ENCODE peak calls at places on chromosomes 12 and 14, in nine cellular contexts. L, W, B, K, M, Y, S, I and T are unnamed samples.

GRCh38 chr14:53692451-53693330 is 263.9 kb downstream of the BMP4 start:
- DNase-seq in L (no peak), W (no peak), B (no peak), K (no peak), M (no peak), Y (no peak), S (no peak), I (no peak), T (no peak)

GRCh38 chr14:105167303-105168092 is 1.1 kb downstream of the JAG2 start:
- DNase-seq in L (no peak), W (peak), B (no peak), K (no peak), M (no peak), Y (peak), S (no peak), I (no peak), T (peak)

GRCh38 chr14:52949711-52950409 is 990 bp downstream of the FERMT2 start:
- DNase-seq in L (no peak), W (no peak), B (peak), K (no peak), M (peak), Y (no peak), S (peak), I (peak), T (peak)

GRCh38 chr12:91098942-91099341 is 12.4 kb downstream of the LUM start:
- DNase-seq in L (peak), W (no peak), B (no peak), K (no peak), M (peak), Y (no peak), S (peak), I (peak), T (no peak)

GRCh38 chr14:104295681-104296387 is 157.4 kb downstream of the KIF26A start:
- DNase-seq in L (no peak), W (no peak), B (no peak), K (no peak), M (no peak), Y (no peak), S (no peak), I (no peak), T (peak)

GRCh38 chr12:40164034-40164433 is 58.2 kb upstream of the SLC2A13 start:
- DNase-seq in L (no peak), W (no peak), B (no peak), K (peak), M (no peak), Y (no peak), S (no peak), I (no peak), T (no peak)

GRCh38 chr12:27524839-27525238 is 833 bp downstream of the PPFIBP1 start:
- DNase-seq in L (no peak), W (peak), B (no peak), K (peak), M (peak), Y (no peak), S (no peak), I (no peak), T (no peak)

GRCh38 chr12:7678744-7679143 is 13.0 kb upstream of the APOBEC1 start:
- DNase-seq in L (no peak), W (no peak), B (no peak), K (peak), M (no peak), Y (no peak), S (no peak), I (no peak), T (no peak)

GRCh38 chr12:13171921-13172859 is 24.3 kb upstream of the EMP1 start:
- DNase-seq in L (no peak), W (peak), B (no peak), K (peak), M (no peak), Y (no peak), S (no peak), I (peak), T (peak)

GRCh38 chr12:105945935-105946334 is 192.8 kb downstream of the NUAK1 start:
- DNase-seq in L (no peak), W (no peak), B (no peak), K (no peak), M (no peak), Y (no peak), S (no peak), I (no peak), T (no peak)

GRCh38 chr12:81712536-81712935 is 46.6 kb downstream of the PPFIA2 start:
- DNase-seq in L (no peak), W (no peak), B (no peak), K (no peak), M (no peak), Y (no peak), S (no peak), I (no peak), T (no peak)

GRCh38 chr12:44812062-44812461 is 64.1 kb downstream of the NELL2 start:
- DNase-seq in L (no peak), W (no peak), B (no peak), K (peak), M (no peak), Y (no peak), S (no peak), I (no peak), T (no peak)

GRCh38 chr14:52852810-52853521 is 61.6 kb upstream of the GNPNAT1 start:
- DNase-seq in L (no peak), W (no peak), B (no peak), K (no peak), M (no peak), Y (no peak), S (no peak), I (no peak), T (no peak)

GRCh38 chr14:23406725-23407355 is 1.2 kb downstream of the MYH6 start:
- DNase-seq in L (no peak), W (no peak), B (no peak), K (no peak), M (no peak), Y (no peak), S (no peak), I (no peak), T (no peak)

GRCh38 chr14:51145246-51145645 is 50.3 kb upstream of the TRIM9 start:
- DNase-seq in L (no peak), W (no peak), B (no peak), K (no peak), M (no peak), Y (no peak), S (no peak), I (no peak), T (no peak)

GRCh38 chr14:66508846-66509621 is 1.1 kb downstream of the GPHN start:
- DNase-seq in L (peak), W (peak), B (peak), K (peak), M (peak), Y (peak), S (peak), I (peak), T (peak)

GRCh38 chr12:5487971-5488955 is 56.4 kb downstream of the NTF3 start:
- DNase-seq in L (no peak), W (no peak), B (no peak), K (no peak), M (no peak), Y (no peak), S (no peak), I (no peak), T (no peak)

GRCh38 chr14:54219281-54220121 is 177.3 kb upstream of the CDKN3 start:
- DNase-seq in L (no peak), W (no peak), B (no peak), K (no peak), M (no peak), Y (no peak), S (no peak), I (no peak), T (no peak)

GRCh38 chr12:26271889-26272492 is 76.6 kb downstream of the SSPN start:
- DNase-seq in L (peak), W (peak), B (peak), K (no peak), M (peak), Y (no peak), S (peak), I (peak), T (peak)

GRCh38 chr12:101047652-101048051 is 162.4 kb downstream of the SLC5A8 start:
- DNase-seq in L (no peak), W (no peak), B (no peak), K (no peak), M (no peak), Y (no peak), S (no peak), I (no peak), T (no peak)

GRCh38 chr12:69348162-69348938 is at the start of gene LYZ:
- DNase-seq in L (no peak), W (peak), B (no peak), K (peak), M (no peak), Y (peak), S (peak), I (no peak), T (no peak)

GRCh38 chr14:67577909-67578749 is 21.9 kb downstream of the PIGH start:
- DNase-seq in L (no peak), W (no peak), B (no peak), K (no peak), M (no peak), Y (no peak), S (no peak), I (no peak), T (no peak)

GRCh38 chr12:26264215-26264838 is 69.0 kb downstream of the SSPN start:
- DNase-seq in L (no peak), W (no peak), B (no peak), K (peak), M (no peak), Y (no peak), S (no peak), I (no peak), T (no peak)

GRCh38 chr12:22083167-22083566 is 37.1 kb downstream of the CMAS start:
- DNase-seq in L (no peak), W (no peak), B (no peak), K (peak), M (no peak), Y (peak), S (peak), I (no peak), T (no peak)

GRCh38 chr12:121534495-121535148 is 46.2 kb downstream of the KDM2B start:
- DNase-seq in L (no peak), W (no peak), B (no peak), K (no peak), M (no peak), Y (no peak), S (no peak), I (no peak), T (no peak)

GRCh38 chr14:24838945-24839616 is 205.1 kb upstream of the GZMB start:
- DNase-seq in L (no peak), W (peak), B (peak), K (no peak), M (peak), Y (no peak), S (no peak), I (no peak), T (no peak)

GRCh38 chr14:59349154-59349772 is 115.9 kb downstream of the GPR135 start:
- DNase-seq in L (no peak), W (no peak), B (no peak), K (no peak), M (no peak), Y (no peak), S (no peak), I (no peak), T (no peak)

GRCh38 chr12:93921511-93921910 is 226.9 kb upstream of the PLXNC1 start:
- DNase-seq in L (no peak), W (no peak), B (no peak), K (no peak), M (no peak), Y (no peak), S (no peak), I (no peak), T (no peak)

GRCh38 chr14:96575233-96575632 is 73.1 kb downstream of the PAPOLA start:
- DNase-seq in L (no peak), W (no peak), B (no peak), K (no peak), M (no peak), Y (no peak), S (no peak), I (no peak), T (no peak)

GRCh38 chr12:75705749-75706719 is 194.6 kb upstream of the KRR1 start:
- DNase-seq in L (peak), W (no peak), B (peak), K (no peak), M (peak), Y (peak), S (no peak), I (peak), T (peak)

GRCh38 chr14:20667957-20668356 is 16.4 kb upstream of the RNASE4 start:
- DNase-seq in L (no peak), W (no peak), B (no peak), K (no peak), M (no peak), Y (no peak), S (no peak), I (no peak), T (no peak)

GRCh38 chr12:21328578-21328977 is 6.1 kb downstream of the SLCO1A2 start:
- DNase-seq in L (no peak), W (no peak), B (no peak), K (no peak), M (no peak), Y (no peak), S (no peak), I (no peak), T (no peak)

GRCh38 chr12:83016226-83016835 is 329.6 kb downstream of the TMTC2 start:
- DNase-seq in L (peak), W (no peak), B (peak), K (peak), M (peak), Y (peak), S (no peak), I (peak), T (peak)

GRCh38 chr12:56126732-56127239 is 1.3 kb upstream of the ESYT1 start:
- DNase-seq in L (no peak), W (no peak), B (no peak), K (peak), M (no peak), Y (no peak), S (no peak), I (no peak), T (no peak)

GRCh38 chr12:56129210-56129691 is 1.2 kb downstream of the ESYT1 start:
- DNase-seq in L (peak), W (peak), B (peak), K (peak), M (peak), Y (peak), S (peak), I (no peak), T (peak)

GRCh38 chr12:56128669-56129209 is 672 bp downstream of the ESYT1 start:
- DNase-seq in L (no peak), W (peak), B (peak), K (peak), M (peak), Y (no peak), S (no peak), I (no peak), T (no peak)

GRCh38 chr12:56127888-56128668 is at the start of gene ESYT1:
- DNase-seq in L (peak), W (peak), B (peak), K (peak), M (peak), Y (peak), S (peak), I (peak), T (peak)

DNA sequence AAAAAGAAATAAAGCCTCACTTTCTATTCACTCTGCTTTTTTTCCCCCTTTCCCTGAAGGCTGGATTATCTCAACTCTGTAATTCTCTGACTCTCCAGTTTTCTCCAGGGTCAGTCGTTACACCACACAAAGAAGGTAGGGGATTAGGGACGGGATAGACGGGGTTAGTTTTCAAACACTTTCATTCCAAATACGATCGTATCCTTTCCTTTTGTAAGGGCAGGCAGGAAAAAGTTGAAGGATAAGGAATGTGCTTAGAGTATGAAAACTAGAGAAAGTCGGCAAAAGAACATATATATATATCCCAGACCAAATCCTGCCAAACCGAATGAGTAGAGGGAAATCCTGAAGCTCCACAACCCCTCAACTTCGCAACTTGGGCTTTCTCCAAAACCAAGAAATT is 581 bp upstream of the ESYT1 start:
- DNase-seq in L (no peak), W (no peak), B (no peak), K (no peak), M (no peak), Y (no peak), S (no peak), I (no peak), T (no peak)
- TF ChIP-seq POLR2A in L (peak), W (no peak), B (no peak), K (no peak), M (no peak), Y (no peak), S (no peak), I (no peak), T (no peak)

GRCh38 chr12:46209914-46210834 is 58.7 kb downstream of the SLC38A1 start:
- DNase-seq in L (peak), W (peak), B (peak), K (no peak), M (no peak), Y (no peak), S (peak), I (no peak), T (peak)
- TF ChIP-seq POLR2A in L (no peak), W (no peak), B (no peak), K (no peak), M (no peak), Y (no peak), S (no peak), I (no peak), T (no peak)

GRCh38 chr14:90398315-90398811 is 1.5 kb downstream of the CALM1 start:
- DNase-seq in L (no peak), W (peak), B (peak), K (peak), M (peak), Y (peak), S (peak), I (no peak), T (peak)

GRCh38 chr14:90396342-90397339 is at the start of gene CALM1:
- DNase-seq in L (peak), W (peak), B (peak), K (peak), M (peak), Y (peak), S (peak), I (peak), T (peak)

GRCh38 chr14:90399541-90400444 is 3.0 kb downstream of the CALM1 start:
- DNase-seq in L (peak), W (peak), B (peak), K (peak), M (peak), Y (peak), S (peak), I (peak), T (peak)

GRCh38 chr14:90398841-90399540 is 2.2 kb downstream of the CALM1 start:
- DNase-seq in L (no peak), W (no peak), B (no peak), K (no peak), M (no peak), Y (no peak), S (no peak), I (no peak), T (no peak)

GRCh38 chr14:90397401-90398314 is 829 bp downstream of the CALM1 start:
- DNase-seq in L (peak), W (peak), B (peak), K (peak), M (peak), Y (peak), S (peak), I (peak), T (peak)
- TF ChIP-seq POLR2A in L (no peak), W (no peak), B (no peak), K (peak), M (no peak), Y (no peak), S (no peak), I (peak), T (no peak)

DNA sequence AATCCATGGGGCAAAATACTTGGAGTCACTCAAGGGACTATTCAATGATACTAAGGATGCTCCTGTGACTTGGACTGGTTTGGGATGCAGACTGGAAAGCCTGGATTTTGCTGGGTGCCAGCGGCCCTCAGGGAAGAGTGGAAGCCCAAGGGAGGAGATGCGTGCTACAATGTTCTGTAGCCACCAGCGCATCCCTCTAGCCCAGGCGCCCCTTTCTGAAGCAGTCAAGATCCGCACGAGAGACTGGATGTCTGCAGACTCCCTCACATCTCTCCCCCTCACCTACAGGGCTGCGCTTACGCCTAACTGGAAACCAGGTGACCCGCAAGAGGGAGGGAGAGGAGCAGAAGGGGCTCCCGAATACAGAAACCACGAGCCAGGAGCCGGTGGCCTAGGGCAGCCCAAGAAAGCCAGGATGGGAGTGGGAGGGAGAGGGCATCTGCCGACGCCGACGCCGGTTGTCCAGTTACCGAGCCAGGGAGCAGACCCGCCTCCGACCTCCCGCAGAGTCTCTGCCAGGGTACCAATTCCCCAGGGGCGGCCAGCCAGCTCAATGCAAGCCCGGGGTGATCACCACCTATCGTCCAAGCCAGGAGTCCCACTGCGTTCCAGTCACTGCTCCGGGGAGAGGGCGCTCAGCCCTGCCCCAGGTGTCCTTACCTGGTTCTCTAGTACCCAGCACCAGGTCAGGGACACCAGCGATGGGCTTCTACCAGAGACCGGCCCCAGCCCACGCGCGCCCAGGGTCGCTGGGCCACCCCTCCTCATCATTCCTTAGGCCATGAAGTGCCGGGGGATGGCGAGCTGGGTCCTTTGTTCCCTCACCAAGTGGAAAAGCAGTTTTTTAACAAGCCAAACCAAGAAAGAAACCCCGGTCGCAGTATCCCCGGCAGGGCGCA is 1.2 kb downstream of the NTN4 start:
- DNase-seq in L (peak), W (peak), B (peak), K (no peak), M (peak), Y (no peak), S (no peak), I (no peak), T (peak)
- TF ChIP-seq POLR2A in L (no peak), W (no peak), B (no peak), K (no peak), M (no peak), Y (no peak), S (no peak), I (no peak), T (no peak)

GRCh38 chr12:106956048-106956935 is 585 bp downstream of the TMEM263 start:
- DNase-seq in L (peak), W (peak), B (peak), K (peak), M (peak), Y (peak), S (peak), I (peak), T (peak)
- TF ChIP-seq POLR2A in L (no peak), W (peak), B (peak), K (no peak), M (no peak), Y (peak), S (no peak), I (peak), T (peak)

GRCh38 chr12:65822732-65823480 is 1.4 kb upstream of the HMGA2 start:
- DNase-seq in L (no peak), W (peak), B (peak), K (peak), M (no peak), Y (no peak), S (no peak), I (peak), T (peak)
- TF ChIP-seq POLR2A in L (no peak), W (no peak), B (no peak), K (peak), M (no peak), Y (no peak), S (no peak), I (no peak), T (no peak)

GRCh38 chr12:48105321-48105866 is 485 bp downstream of the SENP1 start:
- DNase-seq in L (no peak), W (no peak), B (no peak), K (no peak), M (no peak), Y (no peak), S (peak), I (no peak), T (no peak)

GRCh38 chr12:48107252-48107613 is 1.4 kb upstream of the SENP1 start:
- DNase-seq in L (no peak), W (no peak), B (no peak), K (no peak), M (no peak), Y (no peak), S (no peak), I (no peak), T (no peak)

GRCh38 chr12:48104531-48104930 is 1.3 kb downstream of the SENP1 start:
- DNase-seq in L (no peak), W (no peak), B (no peak), K (peak), M (no peak), Y (peak), S (no peak), I (no peak), T (no peak)

GRCh38 chr12:48106574-48107251 is 834 bp upstream of the SENP1 start:
- DNase-seq in L (no peak), W (no peak), B (no peak), K (no peak), M (no peak), Y (no peak), S (no peak), I (no peak), T (no peak)

GRCh38 chr12:48105867-48106563 is at the start of gene SENP1:
- DNase-seq in L (peak), W (peak), B (peak), K (peak), M (peak), Y (peak), S (peak), I (peak), T (peak)
- TF ChIP-seq POLR2A in L (no peak), W (peak), B (peak), K (peak), M (no peak), Y (peak), S (no peak), I (peak), T (peak)